ENCODE peak calls at places on chromosome 20, in eight cellular contexts. J is OCI-LY7; N is CD8-positive, alpha-beta T cell; G is ovary; K is uterus; C is fibroblast of lung; R is brain microvascular endothelial cell; U is right lobe of liver. F is an unnamed sample.

GRCh38 chr20:52457826-52458225 is 266.2 kb upstream of the ZFP64 start:
- DNase-seq in N (no peak), U (no peak), R (no peak), G (no peak), C (no peak), J (no peak), K (no peak), F (no peak)

GRCh38 chr20:64065973-64066341 is 3.0 kb downstream of the TCEA2 start:
- DNase-seq in N (no peak), C (peak; percentile 76), K (no peak), U (peak; percentile 77), G (no peak), R (peak; percentile 54), J (peak; percentile 44), F (no peak)

GRCh38 chr20:61759286-61760065 is 306.2 kb downstream of the TAF4 start:
- DNase-seq in R (no peak), G (no peak), J (no peak), K (no peak), N (no peak), C (no peak), U (no peak), F (no peak)

GRCh38 chr20:10040070-10040970 is 5.5 kb downstream of the ANKEF1 start:
- DNase-seq in R (peak; percentile 67), N (no peak), C (peak; percentile 85), U (no peak), J (no peak), G (no peak), K (no peak), F (no peak)

GRCh38 chr20:61416546-61416945 is 164.5 kb downstream of the CDH4 start:
- DNase-seq in R (no peak), C (no peak), U (no peak), N (no peak), K (no peak), J (no peak), G (no peak), F (no peak)

GRCh38 chr20:45367126-45367525 is 4.2 kb downstream of the SYS1 start:
- DNase-seq in R (no peak), N (no peak), U (no peak), C (no peak), J (no peak), G (no peak), K (no peak), F (no peak)

GRCh38 chr20:24648481-24648880 is 179.1 kb downstream of the SYNDIG1 start:
- DNase-seq in N (no peak), J (no peak), G (no peak), K (no peak), U (no peak), C (peak; percentile 77), R (no peak), F (no peak)

GRCh38 chr20:53389516-53389915 is 204.1 kb downstream of the ZNF217 start:
- DNase-seq in G (no peak), C (no peak), R (no peak), N (no peak), K (no peak), J (no peak), U (no peak), F (no peak)

GRCh38 chr20:1811621-1812498 is 83.3 kb upstream of the SIRPA start:
- DNase-seq in J (no peak), K (no peak), N (no peak), G (no peak), U (no peak), C (no peak), R (no peak), F (no peak)

GRCh38 chr20:45487231-45487635 is 17.7 kb downstream of the WFDC2 start:
- DNase-seq in J (peak; percentile 10), G (no peak), K (no peak), R (no peak), U (no peak), C (no peak), N (no peak), F (no peak)

GRCh38 chr20:25014816-25015215 is 22.3 kb upstream of the APMAP start:
- DNase-seq in G (no peak), J (no peak), R (no peak), C (no peak), K (no peak), U (no peak), N (no peak), F (no peak)

GRCh38 chr20:31721408-31722332 is 998 bp downstream of the BCL2L1 start:
- DNase-seq in J (peak; percentile 35), R (no peak), K (no peak), G (no peak), N (no peak), U (no peak), C (no peak), F (peak; percentile 41)

GRCh38 chr20:61874421-61875068 is 191.1 kb downstream of the TAF4 start:
- DNase-seq in C (peak; percentile 14), R (no peak), N (no peak), U (no peak), K (no peak), G (no peak), J (peak; percentile 7), F (peak; percentile 36)

GRCh38 chr20:1320016-1320415 is 8.9 kb downstream of the SDCBP2 start:
- DNase-seq in J (no peak), U (no peak), K (no peak), R (no peak), C (no peak), G (no peak), N (no peak), F (no peak)

GRCh38 chr20:20732641-20733040 is 20.2 kb upstream of the RALGAPA2 start:
- DNase-seq in N (no peak), C (no peak), K (no peak), J (no peak), U (no peak), G (no peak), R (no peak), F (no peak)

GRCh38 chr20:63782051-63782471 is 42.5 kb downstream of the SLC2A4RG start:
- DNase-seq in U (no peak), R (no peak), K (no peak), J (peak; percentile 26), N (no peak), C (no peak), G (no peak), F (no peak)

GRCh38 chr20:25023316-25023715 is 30.8 kb upstream of the APMAP start:
- DNase-seq in R (no peak), G (no peak), K (no peak), C (no peak), J (no peak), U (peak; percentile 13), N (no peak), F (no peak)

GRCh38 chr20:63183422-63184146 is 32.3 kb downstream of the YTHDF1 start:
- DNase-seq in C (peak; percentile 17), K (no peak), J (peak; percentile 57), G (no peak), R (peak; percentile 25), N (peak; percentile 24), U (peak; percentile 41), F (no peak)

GRCh38 chr20:19565721-19566120 is 192.3 kb upstream of the RIN2 start:
- DNase-seq in N (no peak), K (no peak), U (no peak), R (no peak), C (no peak), G (no peak), J (no peak), F (no peak)

GRCh38 chr20:22536956-22537756 is 47.2 kb downstream of the FOXA2 start:
- DNase-seq in K (no peak), U (no peak), J (no peak), G (no peak), N (no peak), R (no peak), C (no peak), F (no peak)

GRCh38 chr20:22536141-22536828 is 48.1 kb downstream of the FOXA2 start:
- DNase-seq in J (no peak), K (no peak), N (no peak), R (no peak), U (no peak), C (no peak), G (no peak), F (no peak)

GRCh38 chr20:22532598-22532997 is 51.8 kb downstream of the FOXA2 start:
- DNase-seq in U (no peak), C (no peak), G (no peak), R (no peak), K (no peak), J (no peak), N (no peak), F (no peak)

GRCh38 chr20:22533823-22534751 is 50.3 kb downstream of the FOXA2 start:
- DNase-seq in K (no peak), R (no peak), C (no peak), G (no peak), U (no peak), N (no peak), J (no peak), F (no peak)

DNA sequence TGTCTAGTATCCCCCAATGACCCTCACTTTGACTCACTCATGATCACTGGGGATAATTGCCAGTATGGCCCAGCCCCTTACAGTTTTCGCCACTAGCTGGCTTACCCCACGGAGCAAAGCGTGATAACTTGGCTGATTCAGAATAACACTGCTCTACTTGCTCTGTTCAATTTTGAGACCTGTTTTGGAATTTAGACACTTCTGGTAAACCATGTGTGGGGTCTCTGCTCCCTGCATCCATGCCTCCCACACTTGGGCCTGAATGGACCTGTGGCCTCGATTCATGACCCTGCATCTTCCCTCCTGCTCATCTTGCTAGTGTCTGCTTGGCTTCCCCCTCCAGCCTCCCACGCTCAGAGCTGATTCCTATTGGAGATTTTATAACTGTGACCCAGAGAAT is 48.9 kb downstream of the FOXA2 start:
- DNase-seq in J (no peak), R (no peak), N (no peak), C (no peak), U (no peak), K (no peak), G (no peak), F (no peak)
- TF ChIP-seq CTCF in J (no peak), R (no peak), N (no peak), C (no peak), U (no peak), K (no peak), G (no peak), F (no peak)

GRCh38 chr20:59253779-59254319 is 46.6 kb upstream of the EDN3 start:
- DNase-seq in R (no peak), J (no peak), C (no peak), G (no peak), N (no peak), K (no peak), U (no peak), F (no peak)
- TF ChIP-seq CTCF in R (no peak), J (peak; percentile 16), C (no peak), G (no peak), N (no peak), K (no peak), U (no peak), F (no peak)

DNA sequence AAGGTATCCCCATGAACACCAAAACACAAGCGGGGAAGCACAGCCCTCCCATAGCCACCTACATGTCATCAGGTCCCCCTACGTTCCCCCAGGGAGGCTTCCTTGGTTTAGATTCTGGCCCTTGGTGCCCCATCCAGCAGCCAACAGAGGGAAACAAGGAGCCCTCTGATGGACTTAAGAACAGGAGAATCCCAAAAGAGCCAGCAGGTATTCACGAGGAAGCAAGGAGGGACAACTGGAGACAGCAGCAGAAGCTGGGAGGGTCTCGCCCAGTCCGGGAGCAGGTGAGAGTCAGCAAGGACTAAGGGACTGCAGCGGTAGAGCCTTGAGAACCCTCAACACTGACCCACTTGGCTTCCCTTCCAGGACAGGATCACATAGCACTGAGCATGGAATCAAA is 58.4 kb upstream of the TOP1 start:
- DNase-seq in K (no peak), C (no peak), N (no peak), U (no peak), G (no peak), R (no peak), J (no peak), F (no peak)
- TF ChIP-seq CTCF in K (no peak), C (peak; percentile 18), N (no peak), U (no peak), G (no peak), R (peak; percentile 43), J (no peak), F (no peak)

GRCh38 chr20:43590392-43591303 is at the start of gene IFT52:
- DNase-seq in K (peak; percentile 94), N (peak; percentile 79), C (peak; percentile 93), R (peak; percentile 92), G (peak; percentile 90), J (peak; percentile 95), U (peak; percentile 95), F (peak; percentile 95)
- TF ChIP-seq CTCF in K (no peak), N (no peak), C (no peak), R (no peak), G (peak; percentile 9), J (no peak), U (no peak), F (no peak)